ENCODE peak calls at places on chromosomes 2 and 18, in seven cellular contexts. One of them, this sample, is unnamed.

GRCh38 chr2:47078541-47079482 is 76.3 kb downstream of the STPG4 start:
- DNase-seq in IMR-90: no peak
- DNase-seq in NB4: no peak
- DNase-seq in GM06990: no peak
- DNase-seq in body of pancreas: no peak
- DNase-seq in tibial nerve: no peak
- DNase-seq in A549: peak
- DNase-seq in this sample: no peak

GRCh38 chr2:218820746-218821369 is 10.7 kb downstream of the PRKAG3 start:
- DNase-seq in IMR-90: no peak
- DNase-seq in NB4: no peak
- DNase-seq in GM06990: no peak
- DNase-seq in body of pancreas: no peak
- DNase-seq in tibial nerve: no peak
- DNase-seq in A549: no peak
- DNase-seq in this sample: no peak

GRCh38 chr2:180115675-180116074 is 108.6 kb upstream of the CWC22 start:
- DNase-seq in IMR-90: peak
- DNase-seq in NB4: no peak
- DNase-seq in GM06990: no peak
- DNase-seq in body of pancreas: no peak
- DNase-seq in tibial nerve: no peak
- DNase-seq in A549: no peak
- DNase-seq in this sample: peak

GRCh38 chr2:104825124-104825865 is 28.6 kb upstream of the POU3F3 start:
- DNase-seq in IMR-90: no peak
- DNase-seq in NB4: no peak
- DNase-seq in GM06990: no peak
- DNase-seq in body of pancreas: no peak
- DNase-seq in tibial nerve: no peak
- DNase-seq in A549: no peak
- DNase-seq in this sample: no peak

GRCh38 chr18:47881752-47882455 is 48.6 kb downstream of the SMAD2 start:
- DNase-seq in IMR-90: peak
- DNase-seq in NB4: no peak
- DNase-seq in GM06990: no peak
- DNase-seq in body of pancreas: no peak
- DNase-seq in tibial nerve: no peak
- DNase-seq in A549: peak
- DNase-seq in this sample: peak

GRCh38 chr2:239727776-239728600 is 297.2 kb downstream of the NDUFA10 start:
- DNase-seq in IMR-90: no peak
- DNase-seq in NB4: no peak
- DNase-seq in GM06990: no peak
- DNase-seq in body of pancreas: no peak
- DNase-seq in tibial nerve: no peak
- DNase-seq in A549: no peak
- DNase-seq in this sample: no peak

GRCh38 chr2:96470636-96471035 is 34.5 kb downstream of the NEURL3 start:
- DNase-seq in IMR-90: peak
- DNase-seq in NB4: no peak
- DNase-seq in GM06990: peak
- DNase-seq in body of pancreas: peak
- DNase-seq in tibial nerve: peak
- DNase-seq in A549: peak
- DNase-seq in this sample: peak

GRCh38 chr2:105379741-105380186 is 19.1 kb downstream of the FHL2 start:
- DNase-seq in IMR-90: no peak
- DNase-seq in NB4: peak
- DNase-seq in GM06990: no peak
- DNase-seq in body of pancreas: no peak
- DNase-seq in tibial nerve: no peak
- DNase-seq in A549: no peak
- DNase-seq in this sample: no peak

GRCh38 chr18:3319399-3319798 is 57.5 kb downstream of the MYL12B start:
- DNase-seq in IMR-90: no peak
- DNase-seq in NB4: no peak
- DNase-seq in GM06990: peak
- DNase-seq in body of pancreas: no peak
- DNase-seq in tibial nerve: no peak
- DNase-seq in A549: no peak
- DNase-seq in this sample: no peak

GRCh38 chr2:95361216-95361980 is 41.1 kb upstream of the FAHD2A start:
- DNase-seq in IMR-90: no peak
- DNase-seq in NB4: no peak
- DNase-seq in GM06990: no peak
- DNase-seq in body of pancreas: no peak
- DNase-seq in tibial nerve: no peak
- DNase-seq in A549: no peak
- DNase-seq in this sample: no peak

GRCh38 chr18:41665210-41665609 is 289.8 kb upstream of the PIK3C3 start:
- DNase-seq in IMR-90: no peak
- DNase-seq in NB4: no peak
- DNase-seq in GM06990: no peak
- DNase-seq in body of pancreas: no peak
- DNase-seq in tibial nerve: no peak
- DNase-seq in A549: no peak
- DNase-seq in this sample: no peak

GRCh38 chr2:191025155-191025554 is 11.2 kb upstream of the STAT1 start:
- DNase-seq in IMR-90: no peak
- DNase-seq in NB4: no peak
- DNase-seq in GM06990: no peak
- DNase-seq in body of pancreas: no peak
- DNase-seq in tibial nerve: no peak
- DNase-seq in A549: no peak
- DNase-seq in this sample: no peak

GRCh38 chr2:28128281-28128950 is 237.9 kb downstream of the BABAM2 start:
- DNase-seq in IMR-90: peak
- DNase-seq in NB4: no peak
- DNase-seq in GM06990: no peak
- DNase-seq in body of pancreas: no peak
- DNase-seq in tibial nerve: no peak
- DNase-seq in A549: no peak
- DNase-seq in this sample: no peak

GRCh38 chr18:26082475-26082874 is 7.9 kb downstream of the SS18 start:
- DNase-seq in IMR-90: peak
- DNase-seq in NB4: no peak
- DNase-seq in GM06990: no peak
- DNase-seq in body of pancreas: no peak
- DNase-seq in tibial nerve: no peak
- DNase-seq in A549: no peak
- DNase-seq in this sample: peak

GRCh38 chr2:168316073-168316440 is 68.7 kb upstream of the STK39 start:
- DNase-seq in IMR-90: peak
- DNase-seq in NB4: no peak
- DNase-seq in GM06990: no peak
- DNase-seq in body of pancreas: no peak
- DNase-seq in tibial nerve: no peak
- DNase-seq in A549: peak
- DNase-seq in this sample: no peak

GRCh38 chr2:31189141-31189540 is 28.2 kb downstream of the CAPN14 start:
- DNase-seq in IMR-90: no peak
- DNase-seq in NB4: no peak
- DNase-seq in GM06990: no peak
- DNase-seq in body of pancreas: no peak
- DNase-seq in tibial nerve: no peak
- DNase-seq in A549: no peak
- DNase-seq in this sample: no peak

GRCh38 chr2:24883946-24884345 is 36.1 kb downstream of the ADCY3 start:
- DNase-seq in IMR-90: peak
- DNase-seq in NB4: no peak
- DNase-seq in GM06990: no peak
- DNase-seq in body of pancreas: no peak
- DNase-seq in tibial nerve: peak
- DNase-seq in A549: no peak
- DNase-seq in this sample: peak

GRCh38 chr18:35059280-35059927 is 18.2 kb downstream of the MAPRE2 start:
- DNase-seq in IMR-90: no peak
- DNase-seq in NB4: no peak
- DNase-seq in GM06990: no peak
- DNase-seq in body of pancreas: no peak
- DNase-seq in tibial nerve: no peak
- DNase-seq in A549: no peak
- DNase-seq in this sample: no peak
- TF ChIP-seq CTCF in IMR-90: no peak
- TF ChIP-seq CTCF in NB4: no peak
- TF ChIP-seq CTCF in GM06990: no peak
- TF ChIP-seq CTCF in body of pancreas: no peak
- TF ChIP-seq CTCF in tibial nerve: no peak
- TF ChIP-seq CTCF in A549: no peak
- TF ChIP-seq CTCF in this sample: no peak

GRCh38 chr2:54632733-54633692 is 90.4 kb upstream of the EML6 start:
- DNase-seq in IMR-90: peak
- DNase-seq in NB4: no peak
- DNase-seq in GM06990: no peak
- DNase-seq in body of pancreas: no peak
- DNase-seq in tibial nerve: no peak
- DNase-seq in A549: peak
- DNase-seq in this sample: peak

GRCh38 chr2:54631755-54632154 is 91.7 kb upstream of the EML6 start:
- DNase-seq in IMR-90: no peak
- DNase-seq in NB4: no peak
- DNase-seq in GM06990: no peak
- DNase-seq in body of pancreas: no peak
- DNase-seq in tibial nerve: no peak
- DNase-seq in A549: no peak
- DNase-seq in this sample: no peak

GRCh38 chr2:54635554-54636152 is 87.8 kb upstream of the EML6 start:
- DNase-seq in IMR-90: peak
- DNase-seq in NB4: no peak
- DNase-seq in GM06990: no peak
- DNase-seq in body of pancreas: no peak
- DNase-seq in tibial nerve: no peak
- DNase-seq in A549: no peak
- DNase-seq in this sample: no peak

GRCh38 chr2:54634564-54635511 is 88.6 kb upstream of the EML6 start:
- DNase-seq in IMR-90: peak
- DNase-seq in NB4: no peak
- DNase-seq in GM06990: peak
- DNase-seq in body of pancreas: no peak
- DNase-seq in tibial nerve: peak
- DNase-seq in A549: peak
- DNase-seq in this sample: peak

DNA sequence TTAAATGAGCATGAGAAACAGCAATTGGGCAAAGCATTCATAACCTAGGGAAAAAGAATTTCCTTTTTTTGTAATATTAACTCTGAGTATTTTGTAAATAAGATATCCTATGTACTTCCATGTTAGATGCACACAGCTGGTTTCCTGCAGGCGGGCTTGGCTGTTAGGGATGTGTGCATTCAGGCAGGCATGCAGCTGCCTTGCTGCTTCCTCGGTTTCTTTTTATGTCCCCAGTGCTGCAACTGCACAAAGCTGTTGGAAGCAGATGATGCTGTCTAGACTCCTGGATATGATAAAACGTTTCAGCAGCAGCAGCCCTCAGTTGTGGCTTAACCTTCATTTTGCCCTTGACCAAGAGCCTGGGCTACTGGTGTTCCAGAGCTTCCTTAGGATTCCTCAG is 89.5 kb upstream of the EML6 start:
- DNase-seq in IMR-90: no peak
- DNase-seq in NB4: no peak
- DNase-seq in GM06990: no peak
- DNase-seq in body of pancreas: no peak
- DNase-seq in tibial nerve: no peak
- DNase-seq in A549: no peak
- DNase-seq in this sample: peak
- H3K4me3 ChIP-seq in IMR-90: no peak
- H3K4me3 ChIP-seq in NB4: no peak
- H3K4me3 ChIP-seq in GM06990: no peak
- H3K4me3 ChIP-seq in body of pancreas: no peak
- H3K4me3 ChIP-seq in tibial nerve: no peak
- H3K4me3 ChIP-seq in A549: peak
- H3K4me3 ChIP-seq in this sample: no peak

DNA sequence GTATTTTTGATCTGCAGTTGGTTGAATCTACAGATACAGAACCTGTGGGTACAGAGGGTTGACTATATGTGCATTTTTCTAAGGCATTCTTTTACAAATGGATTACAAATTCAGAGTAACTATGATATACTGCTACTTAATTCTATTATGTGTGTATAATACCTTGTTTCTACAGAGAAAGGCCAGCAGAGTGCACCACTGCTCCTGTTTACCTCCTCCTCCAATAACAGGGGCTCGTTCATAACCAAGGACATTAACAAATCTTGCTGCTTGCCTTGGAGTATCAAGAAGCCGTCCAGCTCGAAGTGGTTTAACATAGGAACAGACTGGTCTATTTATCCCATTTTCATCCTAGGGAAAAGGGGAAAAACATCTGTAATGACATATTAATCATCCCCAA is 16.4 kb downstream of the CEP76 start:
- DNase-seq in IMR-90: peak
- DNase-seq in NB4: peak
- DNase-seq in GM06990: no peak
- DNase-seq in body of pancreas: no peak
- DNase-seq in tibial nerve: no peak
- DNase-seq in A549: peak
- DNase-seq in this sample: peak
- TF ChIP-seq CTCF in IMR-90: peak
- TF ChIP-seq CTCF in NB4: peak
- TF ChIP-seq CTCF in GM06990: peak
- TF ChIP-seq CTCF in body of pancreas: no peak
- TF ChIP-seq CTCF in tibial nerve: no peak
- TF ChIP-seq CTCF in A549: peak
- TF ChIP-seq CTCF in this sample: peak

GRCh38 chr18:50663626-50664441 is 103.9 kb downstream of the MAPK4 start:
- DNase-seq in IMR-90: no peak
- DNase-seq in NB4: no peak
- DNase-seq in GM06990: no peak
- DNase-seq in body of pancreas: no peak
- DNase-seq in tibial nerve: no peak
- DNase-seq in A549: no peak
- DNase-seq in this sample: no peak

GRCh38 chr18:50659091-50660003 is 99.5 kb downstream of the MAPK4 start:
- DNase-seq in IMR-90: peak
- DNase-seq in NB4: peak
- DNase-seq in GM06990: no peak
- DNase-seq in body of pancreas: no peak
- DNase-seq in tibial nerve: no peak
- DNase-seq in A549: peak
- DNase-seq in this sample: no peak

GRCh38 chr18:50662775-50663383 is 103.0 kb downstream of the MAPK4 start:
- DNase-seq in IMR-90: no peak
- DNase-seq in NB4: no peak
- DNase-seq in GM06990: no peak
- DNase-seq in body of pancreas: no peak
- DNase-seq in tibial nerve: no peak
- DNase-seq in A549: no peak
- DNase-seq in this sample: no peak

GRCh38 chr18:50661013-50661412 is 101.1 kb downstream of the MAPK4 start:
- DNase-seq in IMR-90: no peak
- DNase-seq in NB4: no peak
- DNase-seq in GM06990: no peak
- DNase-seq in body of pancreas: no peak
- DNase-seq in tibial nerve: no peak
- DNase-seq in A549: no peak
- DNase-seq in this sample: no peak

DNA sequence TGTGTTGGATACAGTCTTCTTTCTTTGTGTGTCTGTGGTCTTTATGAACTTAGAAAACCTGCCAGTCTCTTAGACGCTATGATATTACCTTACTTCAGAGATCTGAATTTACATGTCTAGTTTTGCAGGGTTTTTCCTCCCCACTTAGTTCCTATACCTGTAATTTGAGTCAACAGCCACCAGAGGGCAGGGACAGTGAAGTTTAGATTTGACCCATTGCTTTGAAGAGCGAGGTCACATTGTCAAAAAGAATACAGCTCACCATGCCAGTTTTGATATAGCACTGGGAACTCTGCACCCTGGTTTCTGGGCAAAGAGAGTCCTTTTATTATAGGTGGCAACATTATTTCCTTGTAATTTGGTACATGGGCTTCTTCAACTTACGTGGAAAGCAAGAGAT is 102.3 kb downstream of the MAPK4 start:
- DNase-seq in IMR-90: peak
- DNase-seq in NB4: peak
- DNase-seq in GM06990: no peak
- DNase-seq in body of pancreas: peak
- DNase-seq in tibial nerve: no peak
- DNase-seq in A549: peak
- DNase-seq in this sample: no peak
- H3K4me3 ChIP-seq in IMR-90: no peak
- H3K4me3 ChIP-seq in NB4: no peak
- H3K4me3 ChIP-seq in GM06990: no peak
- H3K4me3 ChIP-seq in body of pancreas: no peak
- H3K4me3 ChIP-seq in tibial nerve: no peak
- H3K4me3 ChIP-seq in A549: no peak
- H3K4me3 ChIP-seq in this sample: no peak

This sample was measured in fibroblast of villous mesenchyme.